ENCODE peak calls at places on chromosomes 2 and 18, in six cellular contexts. M is H9, F is HCT116, E is GM23248, H is astrocyte, L is IMR-90. B is an unnamed sample.
A peak's percentile ranks its signal among the peaks of the same experiment; 100 is the strongest.

GRCh38 chr2:181124499-181124898 is 144.1 kb downstream of the UBE2E3 start:
- DNase-seq in E (no peak), F (no peak), H (peak; percentile 24), L (peak; percentile 22), M (no peak), B (no peak)

GRCh38 chr2:190467575-190468083 is 59.5 kb downstream of the MFSD6 start:
- DNase-seq in F (no peak), M (no peak), L (peak; percentile 23), H (peak; percentile 27), E (peak; percentile 65), B (no peak)

GRCh38 chr2:107694667-107695066 is 132.0 kb upstream of the RGPD4 start:
- DNase-seq in L (no peak), F (no peak), M (no peak), H (no peak), E (no peak), B (no peak)

GRCh38 chr2:5290911-5291546 is 401.2 kb upstream of the SOX11 start:
- DNase-seq in H (no peak), F (no peak), L (no peak), M (no peak), E (no peak), B (no peak)

GRCh38 chr18:7329036-7329435 is 98.1 kb downstream of the LRRC30 start:
- DNase-seq in L (no peak), F (no peak), H (no peak), M (no peak), E (peak; percentile 2), B (peak; percentile 33)

GRCh38 chr2:90209009-90209408 is 1517.5 kb downstream of the RPIA start:
- DNase-seq in E (no peak), H (no peak), F (no peak), L (no peak), M (no peak), B (no peak)

GRCh38 chr2:69054431-69054830 is 41.5 kb downstream of the ANTXR1 start:
- DNase-seq in H (peak; percentile 77), L (no peak), F (no peak), M (no peak), E (peak; percentile 38), B (no peak)

GRCh38 chr18:63451774-63452173 is 25.0 kb upstream of the SERPINB5 start:
- DNase-seq in F (no peak), L (no peak), H (no peak), E (peak; percentile 66), M (no peak), B (peak; percentile 62)

GRCh38 chr2:165898381-165898780 is 55.2 kb downstream of the TTC21B start:
- DNase-seq in H (no peak), L (peak; percentile 28), F (no peak), E (peak; percentile 24), M (no peak), B (peak; percentile 53)

GRCh38 chr2:127634066-127634617 is 11.8 kb upstream of the GPR17 start:
- DNase-seq in E (no peak), F (no peak), L (no peak), H (no peak), M (no peak), B (no peak)

GRCh38 chr2:228771719-228772254 is 499.3 kb downstream of the PID1 start:
- DNase-seq in M (no peak), H (no peak), F (no peak), L (no peak), E (no peak), B (no peak)

GRCh38 chr2:96247009-96247408 is 18.8 kb downstream of the TMEM127 start:
- DNase-seq in H (no peak), M (no peak), F (no peak), L (no peak), E (no peak), B (no peak)

GRCh38 chr2:72144746-72145657 is 2.7 kb downstream of the CYP26B1 start:
- DNase-seq in E (peak; percentile 55), F (peak; percentile 58), M (peak; percentile 89), H (no peak), L (no peak), B (no peak)

GRCh38 chr18:42513416-42513815 is 558.4 kb downstream of the PIK3C3 start:
- DNase-seq in M (no peak), L (no peak), H (no peak), F (no peak), E (no peak), B (no peak)

GRCh38 chr2:70902579-70902978 is 33.1 kb upstream of the ATP6V1B1 start:
- DNase-seq in M (no peak), F (no peak), H (no peak), L (no peak), E (no peak), B (no peak)

GRCh38 chr2:240284503-240285259 is 144.2 kb upstream of the OTOS start:
- DNase-seq in E (no peak), F (no peak), H (no peak), L (no peak), M (no peak), B (no peak)

GRCh38 chr2:159617651-159618050 is 1.3 kb upstream of the BAZ2B start:
- DNase-seq in H (peak; percentile 39), F (no peak), L (peak; percentile 31), E (peak; percentile 42), M (no peak), B (no peak)

GRCh38 chr2:226796840-226797288 is 2.8 kb downstream of the IRS1 start:
- DNase-seq in H (no peak), M (peak; percentile 33), L (peak; percentile 76), F (no peak), E (peak; percentile 79), B (no peak)

GRCh38 chr2:180980943-180981898 is 816 bp downstream of the UBE2E3 start:
- DNase-seq in L (peak; percentile 44), E (peak; percentile 71), H (peak; percentile 51), F (no peak), M (no peak), B (no peak)

GRCh38 chr2:67954125-67954748 is 108.6 kb downstream of the C1D start:
- DNase-seq in E (no peak), L (no peak), M (no peak), F (no peak), H (no peak), B (peak; percentile 11)

GRCh38 chr2:72572501-72572900 is 253.3 kb downstream of the EXOC6B start:
- DNase-seq in M (no peak), L (peak; percentile 61), F (no peak), H (peak; percentile 86), E (peak; percentile 52), B (no peak)

GRCh38 chr2:109683452-109683851 is 69.3 kb downstream of the SOWAHC start:
- DNase-seq in L (no peak), H (no peak), M (no peak), E (no peak), F (no peak), B (no peak)

GRCh38 chr2:216275890-216276289 is 96.4 kb downstream of the MARCHF4 start:
- DNase-seq in E (no peak), F (no peak), H (no peak), L (no peak), M (no peak), B (no peak)

GRCh38 chr18:13582283-13582682 is 144.1 kb downstream of the FAM210A start:
- DNase-seq in E (no peak), F (no peak), M (no peak), L (no peak), H (no peak), B (no peak)

GRCh38 chr2:109352898-109353689 is 224.1 kb downstream of the SH3RF3 start:
- DNase-seq in H (no peak), M (peak; percentile 20), L (no peak), F (no peak), E (no peak), B (no peak)

GRCh38 chr18:9113468-9114149 is 11.1 kb downstream of the NDUFV2 start:
- DNase-seq in E (no peak), H (no peak), L (no peak), F (no peak), M (no peak), B (no peak)
- H4K20me1 ChIP-seq in E (peaks cover 4% of the 10 kb centered on the region), H (peaks cover 67% of the 10 kb centered on the region), L (peaks cover 84% of the 10 kb centered on the region), F (peaks cover 10% of the 10 kb centered on the region), M (no peaks in the 10 kb centered on the region), B (no peaks in the 10 kb centered on the region)

DNA sequence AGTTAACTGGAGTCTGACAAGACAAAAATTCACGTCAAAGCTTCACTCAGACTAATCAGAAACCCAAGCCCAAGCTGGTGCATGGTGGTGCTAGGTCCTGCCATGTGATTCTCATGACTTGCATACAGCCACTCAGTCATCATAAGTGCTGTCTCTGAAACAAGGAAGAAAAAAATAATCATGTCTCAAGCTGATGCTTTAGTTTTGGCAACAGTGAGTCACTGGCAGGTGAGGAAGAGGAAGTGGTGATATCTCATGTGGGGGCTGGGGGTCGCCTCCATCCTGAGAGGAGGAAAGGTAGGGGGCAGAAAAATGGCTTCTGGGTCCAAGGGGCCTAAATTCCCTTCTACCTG is 136.3 kb downstream of the TMEM163 start:
- DNase-seq in M (no peak), E (no peak), F (no peak), H (no peak), L (no peak), B (no peak)
- H3K4me2 ChIP-seq in M (no peak overlapping the region), E (no peak overlapping the region), F (no peak overlapping the region), H (no peak overlapping the region), L (no peak overlapping the region), B (no peak overlapping the region)

GRCh38 chr2:218429951-218430692 is 11.2 kb downstream of the VIL1 start:
- DNase-seq in L (no peak), H (no peak), E (no peak), M (no peak), F (no peak), B (no peak)
- H3K9ac ChIP-seq in L (no peak overlapping the region), H (no peak overlapping the region), E (no peak overlapping the region), M (no peak overlapping the region), F (no peak overlapping the region), B (no peak overlapping the region)

DNA sequence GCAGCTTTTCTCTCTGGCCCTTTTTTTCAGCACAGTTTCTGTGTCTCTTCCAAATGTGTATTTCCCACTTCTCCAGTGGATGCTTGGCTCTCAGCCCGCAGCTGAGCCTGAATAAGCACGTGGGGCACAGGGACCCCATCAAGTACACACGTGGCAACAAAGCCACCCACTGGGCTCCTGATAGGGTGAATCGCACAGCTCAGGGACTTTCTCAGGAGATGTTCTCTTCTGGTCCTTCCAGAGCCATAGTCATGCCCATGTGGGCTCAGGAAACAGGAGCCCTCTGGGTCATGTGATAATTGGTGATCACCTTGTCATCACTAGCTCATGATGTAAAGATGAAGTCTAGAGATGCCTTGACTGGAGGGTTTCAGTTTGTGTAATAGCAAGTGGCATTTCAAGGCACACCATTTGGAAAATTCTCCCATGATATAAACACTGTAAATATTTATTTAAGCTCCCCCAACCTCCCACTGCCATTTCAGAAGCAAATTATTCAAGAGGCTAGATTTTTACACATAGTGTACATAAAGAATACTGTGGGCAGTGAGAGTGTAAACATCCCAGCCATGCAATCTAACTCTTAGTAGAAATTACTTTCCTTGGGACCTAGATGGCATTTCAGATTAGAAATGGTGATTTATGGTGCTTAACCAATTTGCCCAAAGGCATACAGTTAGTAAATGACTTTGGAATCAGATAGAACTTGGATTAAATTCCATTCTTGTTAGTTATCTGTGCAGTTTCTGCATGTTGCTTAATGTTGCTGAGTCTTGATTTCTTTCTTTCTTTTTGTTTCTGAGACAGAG is 597.5 kb downstream of the SLC4A3 start:
- DNase-seq in L (peak; percentile 89), M (no peak), F (no peak), H (peak; percentile 92), E (peak; percentile 89), B (peak; percentile 40)
- H4K20me1 ChIP-seq in L (no peaks in the 10 kb centered on the region), M (no peaks in the 10 kb centered on the region), F (no peaks in the 10 kb centered on the region), H (no peaks in the 10 kb centered on the region), E (no peaks in the 10 kb centered on the region), B (no peaks in the 10 kb centered on the region)

GRCh38 chr2:162217596-162217995 is 25.6 kb downstream of the FAP start:
- DNase-seq in F (no peak), M (no peak), L (peak; percentile 59), E (peak; percentile 22), H (no peak), B (no peak)
- H3K4me2 ChIP-seq in F (no peak overlapping the region), M (no peak overlapping the region), L (no peak overlapping the region), E (no peak overlapping the region), H (no peak overlapping the region), B (no peak overlapping the region)

B was measured in keratinocyte.